ENCODE peak calls at places on chromosomes 1 and 21, in seven cellular contexts. V is endothelial cell, F is fibroblast of mammary gland, X is MM.1S, B is endothelial cell of umbilical vein, R is WTC11, E is HFF-Myc. O is an unnamed sample.

GRCh38 chr1:151108331-151108730 is 37.8 kb downstream of the GABPB2 start:
- DNase-seq in V (no peak), F (no peak), X (no peak), B (no peak), R (no peak), E (no peak), O (no peak)

GRCh38 chr1:236103646-236104218 is 38.6 kb upstream of the GPR137B start:
- DNase-seq in V (peak), F (peak), X (peak), B (peak), R (peak), E (no peak), O (no peak)

GRCh38 chr21:39444406-39445145 is 1.0 kb downstream of the LCA5L start:
- DNase-seq in V (peak), F (peak), X (no peak), B (peak), R (no peak), E (no peak), O (no peak)

GRCh38 chr21:46347791-46348381 is 23.9 kb downstream of the PCNT start:
- DNase-seq in V (no peak), F (peak), X (no peak), B (no peak), R (peak), E (no peak), O (no peak)

GRCh38 chr1:228996286-228996685 is 261.0 kb downstream of the RHOU start:
- DNase-seq in V (no peak), F (no peak), X (no peak), B (no peak), R (no peak), E (no peak), O (no peak)

GRCh38 chr1:238153939-238154338 is 263.2 kb upstream of the ZP4 start:
- DNase-seq in V (no peak), F (no peak), X (no peak), B (no peak), R (no peak), E (no peak), O (no peak)

GRCh38 chr1:151984313-151984956 is 9.2 kb downstream of the S100A10 start:
- DNase-seq in V (no peak), F (no peak), X (peak), B (no peak), R (no peak), E (no peak), O (no peak)

GRCh38 chr21:28283652-28284490 is 708.8 kb downstream of the LTN1 start:
- DNase-seq in V (no peak), F (peak), X (no peak), B (peak), R (no peak), E (peak), O (no peak)

GRCh38 chr1:156097499-156098178 is 15.4 kb upstream of the MEX3A start:
- DNase-seq in V (no peak), F (no peak), X (no peak), B (no peak), R (no peak), E (no peak), O (peak)

GRCh38 chr21:25638634-25639166 is 358 bp upstream of the JAM2 start:
- DNase-seq in V (no peak), F (no peak), X (no peak), B (peak), R (no peak), E (no peak), O (no peak)

GRCh38 chr1:64624446-64624766 is 120.5 kb upstream of the RAVER2 start:
- DNase-seq in V (no peak), F (peak), X (peak), B (peak), R (no peak), E (peak), O (no peak)

GRCh38 chr1:61979729-61980128 is 214.9 kb upstream of the L1TD1 start:
- DNase-seq in V (no peak), F (no peak), X (no peak), B (no peak), R (no peak), E (no peak), O (no peak)

GRCh38 chr1:93735722-93736121 is 54.1 kb upstream of the BCAR3 start:
- DNase-seq in V (no peak), F (peak), X (no peak), B (no peak), R (no peak), E (peak), O (no peak)

DNA sequence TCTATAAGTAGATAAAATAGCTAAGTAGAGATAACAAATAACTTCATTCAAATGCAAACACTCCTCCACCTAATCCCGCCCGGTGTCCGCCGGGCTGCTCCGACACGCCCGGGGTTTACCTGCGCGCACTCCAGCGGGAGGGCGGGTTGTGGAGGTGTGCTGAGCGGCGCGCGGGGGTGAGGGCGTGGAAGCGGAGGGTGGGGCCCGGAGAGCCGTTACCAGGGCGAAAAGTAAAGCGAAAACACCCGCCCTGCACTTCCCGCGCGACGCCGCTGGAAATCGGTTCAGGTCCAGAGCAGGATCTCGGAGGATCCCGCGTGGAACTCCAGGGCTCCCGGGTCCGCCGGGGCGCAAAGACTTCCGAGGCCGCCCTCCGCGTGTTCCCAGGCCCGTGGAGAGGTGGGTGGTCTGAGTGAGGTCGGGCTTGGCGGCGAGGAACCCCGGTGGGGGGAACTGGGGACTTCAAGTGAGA is 1.8 kb upstream of the ATF3 start:
- DNase-seq in V (peak), F (no peak), X (peak), B (no peak), R (peak), E (no peak), O (peak)
- TF ChIP-seq CTCF in V (no peak), F (no peak), X (no peak), B (no peak), R (no peak), E (no peak), O (no peak)

GRCh38 chr21:17674106-17674505 is 61.4 kb upstream of the BTG3 start:
- DNase-seq in V (no peak), F (no peak), X (no peak), B (no peak), R (no peak), E (no peak), O (no peak)

GRCh38 chr21:17682924-17683323 is 70.2 kb upstream of the BTG3 start:
- DNase-seq in V (no peak), F (no peak), X (no peak), B (no peak), R (no peak), E (no peak), O (no peak)

GRCh38 chr21:17673261-17674020 is 60.7 kb upstream of the BTG3 start:
- DNase-seq in V (no peak), F (peak), X (no peak), B (no peak), R (no peak), E (peak), O (no peak)

GRCh38 chr21:17679002-17679600 is 66.4 kb upstream of the BTG3 start:
- DNase-seq in V (no peak), F (peak), X (peak), B (peak), R (no peak), E (peak), O (no peak)
- TF ChIP-seq CTCF in V (peak), F (peak), X (peak), B (peak), R (peak), E (peak), O (peak)

GRCh38 chr1:55095095-55095494 is 55.7 kb downstream of the PCSK9 start:
- DNase-seq in V (no peak), F (no peak), X (no peak), B (no peak), R (no peak), E (no peak), O (no peak)
- TF ChIP-seq CTCF in V (no peak), F (no peak), X (no peak), B (no peak), R (no peak), E (no peak), O (no peak)

DNA sequence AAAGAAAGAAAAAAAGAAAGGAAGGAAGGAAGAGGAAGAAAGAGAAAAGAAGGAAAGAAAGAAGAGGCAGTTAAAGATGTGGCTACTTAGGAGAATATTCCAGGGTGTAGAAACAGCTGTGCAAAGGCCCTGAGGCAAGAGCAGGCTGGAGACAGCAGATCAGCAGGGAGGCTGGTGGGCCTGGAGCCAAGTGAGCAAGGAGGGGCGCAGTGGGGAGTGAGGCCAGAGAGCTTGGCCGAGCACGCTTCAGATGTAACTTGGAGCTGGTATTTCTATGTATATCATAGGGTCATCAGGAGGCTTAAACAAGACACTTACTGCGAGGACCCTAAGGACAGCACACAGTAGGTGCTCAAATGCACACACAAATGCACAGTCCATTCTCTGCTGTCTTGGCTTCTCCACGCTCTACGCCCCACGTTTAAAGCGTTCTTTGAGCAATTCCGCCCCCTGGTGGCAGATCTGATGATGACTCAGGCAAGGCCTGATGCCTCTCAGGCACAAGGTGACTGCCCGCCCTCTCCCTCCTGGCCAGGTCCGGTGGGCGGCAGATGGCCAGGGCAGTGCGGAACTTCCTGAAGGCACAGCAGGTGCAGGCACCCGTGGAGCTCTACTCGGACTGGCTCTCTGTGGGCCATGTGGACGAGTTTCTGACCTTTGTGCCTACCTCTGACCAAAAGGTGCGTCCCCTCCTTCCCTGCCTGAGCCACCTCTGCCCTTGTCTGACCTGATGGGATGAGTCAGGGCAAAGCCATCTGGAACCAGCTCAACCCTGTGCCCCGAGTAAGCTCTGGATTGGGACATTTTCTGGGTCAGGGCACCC is 11.9 kb upstream of the PADI3 start:
- DNase-seq in V (peak), F (peak), X (peak), B (peak), R (peak), E (peak), O (peak)
- TF ChIP-seq CTCF in V (peak), F (peak), X (peak), B (peak), R (peak), E (peak), O (peak)

DNA sequence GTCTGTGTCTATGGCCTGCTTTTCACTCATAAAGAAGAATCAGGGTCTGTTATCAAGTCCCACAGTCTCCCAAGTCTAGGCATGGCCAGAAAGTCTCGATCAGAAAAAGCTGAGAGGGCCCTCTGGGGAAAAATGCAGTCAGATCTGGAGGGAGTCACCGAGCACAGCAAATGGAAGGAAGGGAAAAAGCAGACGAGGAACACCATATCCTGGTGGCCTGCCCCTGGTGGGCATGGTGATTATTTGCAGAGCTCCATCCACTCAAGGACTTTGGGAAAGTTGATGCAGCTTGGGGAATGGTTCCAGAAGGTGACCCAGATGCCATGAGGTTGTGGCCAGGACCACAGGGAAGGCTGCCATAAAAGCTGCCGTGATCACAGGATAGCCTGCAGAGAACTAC is 189.1 kb downstream of the CLIC6 start:
- DNase-seq in V (no peak), F (no peak), X (no peak), B (no peak), R (no peak), E (no peak), O (no peak)
- TF ChIP-seq CTCF in V (peak), F (peak), X (no peak), B (peak), R (no peak), E (peak), O (no peak)

GRCh38 chr1:180181048-180181447 is 26.4 kb downstream of the QSOX1 start:
- DNase-seq in V (peak), F (peak), X (no peak), B (peak), R (peak), E (no peak), O (no peak)
- TF ChIP-seq CTCF in V (peak), F (peak), X (peak), B (peak), R (peak), E (peak), O (no peak)

GRCh38 chr1:90579212-90579802 is 137.8 kb downstream of the BARHL2 start:
- DNase-seq in V (no peak), F (peak), X (peak), B (peak), R (no peak), E (peak), O (no peak)
- TF ChIP-seq CTCF in V (peak), F (peak), X (peak), B (peak), R (peak), E (peak), O (peak)